ENCODE peak calls at places on chromosomes 12 and 14, in ten cellular contexts. B, G, O, K, S, X, I, Z, V and D are unnamed samples.

GRCh38 chr14:57209561-57209960 is 59.1 kb downstream of the EXOC5 start:
- DNase-seq in O (no peak), B (peak; percentile 22), Z (no peak), S (no peak), V (peak; percentile 54), X (no peak), K (no peak), I (peak; percentile 51), G (peak; percentile 22), D (no peak)

GRCh38 chr14:21711360-21711961 is 37.8 kb upstream of the OR4E1 start:
- DNase-seq in O (peak; percentile 72), K (no peak), S (peak; percentile 53), X (no peak), G (peak; percentile 57), V (peak; percentile 65), B (peak; percentile 3), Z (peak; percentile 49), I (peak; percentile 76), D (no peak)

GRCh38 chr12:77940566-77940965 is 109.9 kb downstream of the NAV3 start:
- DNase-seq in B (no peak), S (no peak), I (peak; percentile 58), O (no peak), K (no peak), G (peak; percentile 46), Z (no peak), X (no peak), V (peak; percentile 74), D (no peak)

GRCh38 chr12:42135264-42135814 is 9.3 kb downstream of the GXYLT1 start:
- DNase-seq in B (peak; percentile 42), O (no peak), V (peak; percentile 71), K (no peak), S (no peak), X (no peak), Z (no peak), I (peak; percentile 81), G (peak; percentile 74), D (no peak)

GRCh38 chr12:131011165-131012079 is 57.7 kb downstream of the ADGRD1 start:
- DNase-seq in I (no peak), Z (no peak), V (no peak), K (peak; percentile 44), B (no peak), G (no peak), O (no peak), X (no peak), S (no peak), D (no peak)

GRCh38 chr12:54329756-54330155 is 4.8 kb downstream of the COPZ1 start:
- DNase-seq in O (no peak), B (no peak), Z (no peak), V (no peak), I (no peak), X (no peak), S (no peak), K (no peak), G (no peak), D (no peak)

GRCh38 chr12:40692617-40693502 is 621 bp downstream of the CNTN1 start:
- DNase-seq in Z (peak; percentile 91), I (no peak), S (no peak), O (no peak), V (no peak), G (no peak), X (peak; percentile 52), B (no peak), K (no peak), D (no peak)

GRCh38 chr12:28023156-28023887 is 50.8 kb upstream of the PTHLH start:
- DNase-seq in V (peak; percentile 85), Z (peak; percentile 93), X (no peak), I (peak; percentile 92), B (peak; percentile 77), K (no peak), S (no peak), O (no peak), G (peak; percentile 90), D (peak; percentile 5)

GRCh38 chr12:15823360-15824128 is 34.4 kb upstream of the EPS8 start:
- DNase-seq in O (no peak), K (no peak), G (no peak), Z (peak; percentile 84), X (no peak), B (no peak), V (peak; percentile 41), I (peak; percentile 28), S (no peak), D (no peak)